ENCODE peak calls at places on chromosomes 6 and 20, in seven cellular contexts. H, J, O, Y, P, N and D are unnamed samples.

GRCh38 chr6:3616565-3617176 is 134.8 kb downstream of the PXDC1 start:
- DNase-seq in N (no peak), J (no peak), Y (no peak), P (peak), O (no peak), H (no peak), D (no peak)

GRCh38 chr20:50353289-50353961 is 156.8 kb upstream of the PTPN1 start:
- DNase-seq in N (no peak), J (no peak), Y (no peak), O (no peak), H (no peak), P (no peak), D (no peak)

GRCh38 chr6:144064402-144064830 is 31.0 kb downstream of the SF3B5 start:
- DNase-seq in H (peak), N (peak), Y (peak), O (peak), J (no peak), P (peak), D (peak)

GRCh38 chr6:3887150-3887700 is 38.1 kb downstream of the FAM50B start:
- DNase-seq in Y (peak), H (no peak), O (no peak), P (no peak), J (peak), N (no peak), D (no peak)

GRCh38 chr20:4780245-4780644 is 58.5 kb downstream of the PRND start:
- DNase-seq in J (no peak), H (no peak), N (no peak), P (peak), O (no peak), Y (no peak), D (peak)

GRCh38 chr20:36482044-36482473 is 59.3 kb upstream of the MYL9 start:
- DNase-seq in Y (peak), P (no peak), H (no peak), O (peak), N (no peak), J (no peak), D (no peak)

GRCh38 chr6:164195605-164196004 is 781.1 kb downstream of the QKI start:
- DNase-seq in Y (no peak), N (no peak), J (no peak), P (no peak), O (no peak), H (no peak), D (no peak)

GRCh38 chr6:105648276-105648675 is 245.4 kb upstream of the PREP start:
- DNase-seq in O (no peak), Y (no peak), H (no peak), P (peak), J (no peak), N (no peak), D (no peak)

GRCh38 chr20:50292324-50293243 is 102.0 kb downstream of the CEBPB start:
- DNase-seq in Y (peak), O (no peak), J (peak), N (no peak), H (peak), P (peak), D (no peak)

GRCh38 chr6:48426636-48427035 is 315.6 kb upstream of the PTCHD4 start:
- DNase-seq in N (no peak), P (no peak), Y (no peak), O (no peak), H (no peak), J (peak), D (no peak)

GRCh38 chr20:53950031-53950430 is 120.4 kb downstream of the BCAS1 start:
- DNase-seq in H (no peak), J (peak), Y (no peak), P (no peak), O (no peak), N (no peak), D (no peak)

GRCh38 chr6:150016324-150017185 is 8.8 kb downstream of the RAET1L start:
- DNase-seq in J (peak), N (peak), O (peak), P (peak), Y (peak), H (peak), D (peak)

GRCh38 chr6:24931296-24931695 is 4.5 kb downstream of the RIPOR2 start:
- DNase-seq in O (no peak), Y (no peak), J (peak), N (no peak), H (no peak), P (no peak), D (no peak)

GRCh38 chr20:49286689-49287551 is 9.1 kb upstream of the ZNFX1 start:
- DNase-seq in O (no peak), H (peak), J (peak), P (no peak), Y (no peak), N (no peak), D (no peak)

GRCh38 chr20:46114449-46114848 is 3.7 kb upstream of the CD40 start:
- DNase-seq in J (no peak), N (no peak), P (no peak), Y (no peak), H (no peak), O (no peak), D (no peak)

GRCh38 chr6:1009041-1009440 is 302.9 kb upstream of the FOXQ1 start:
- DNase-seq in P (no peak), O (no peak), Y (no peak), H (no peak), N (no peak), J (no peak), D (no peak)

GRCh38 chr6:123091091-123091895 is 95.3 kb downstream of the CLVS2 start:
- DNase-seq in Y (no peak), O (no peak), J (peak), N (no peak), P (no peak), H (no peak), D (no peak)

GRCh38 chr6:57162516-57162915 is 9.6 kb upstream of the BAG2 start:
- DNase-seq in N (no peak), Y (no peak), J (peak), H (no peak), P (no peak), O (no peak), D (no peak)

GRCh38 chr20:574297-574942 is 30.8 kb upstream of the CSNK2A1 start:
- DNase-seq in N (no peak), Y (no peak), J (no peak), H (no peak), P (no peak), O (no peak), D (no peak)

GRCh38 chr6:136123464-136123863 is 126.6 kb downstream of the MTFR2 start:
- DNase-seq in Y (no peak), N (no peak), H (no peak), P (no peak), J (peak), O (no peak), D (no peak)

GRCh38 chr20:667351-668034 is 8.1 kb downstream of the SCRT2 start:
- DNase-seq in Y (peak), J (peak), O (peak), P (peak), H (peak), N (peak), D (no peak)

GRCh38 chr20:1761116-1761515 is 103.5 kb upstream of the SIRPG start:
- DNase-seq in J (peak), H (no peak), O (no peak), P (no peak), Y (no peak), N (no peak), D (no peak)

GRCh38 chr6:77773157-77773822 is 120.5 kb downstream of the MEI4 start:
- DNase-seq in N (no peak), P (no peak), O (no peak), J (no peak), Y (no peak), H (no peak), D (no peak)

GRCh38 chr6:135231469-135231844 is 50.3 kb downstream of the MYB start:
- DNase-seq in Y (no peak), H (no peak), P (peak), J (peak), N (no peak), O (no peak), D (no peak)

GRCh38 chr20:47489448-47489872 is 12.2 kb upstream of the NCOA3 start:
- DNase-seq in H (no peak), J (no peak), P (peak), Y (no peak), N (peak), O (no peak), D (peak)

GRCh38 chr6:128648022-128648598 is 127.7 kb upstream of the PTPRK start:
- DNase-seq in P (no peak), Y (no peak), N (no peak), O (peak), J (no peak), H (no peak), D (no peak)

GRCh38 chr20:24778585-24779031 is 170.5 kb upstream of the CST7 start:
- DNase-seq in J (no peak), Y (peak), H (no peak), O (no peak), N (no peak), P (no peak), D (no peak)

GRCh38 chr6:25404693-25405169 is 125.6 kb downstream of the CARMIL1 start:
- DNase-seq in P (peak), J (no peak), Y (no peak), H (no peak), O (no peak), N (no peak), D (peak)

GRCh38 chr6:20056350-20056992 is 155.8 kb downstream of the MBOAT1 start:
- DNase-seq in N (no peak), H (peak), J (peak), P (no peak), Y (no peak), O (peak), D (no peak)

GRCh38 chr6:162069995-162070394 is 657.6 kb downstream of the PRKN start:
- DNase-seq in O (no peak), H (no peak), Y (no peak), J (peak), P (no peak), N (no peak), D (no peak)

GRCh38 chr6:89021629-89022028 is 58.2 kb upstream of the RNGTT start:
- DNase-seq in Y (no peak), H (no peak), N (no peak), J (no peak), O (no peak), P (no peak), D (no peak)

GRCh38 chr6:126307859-126308258 is 32.1 kb upstream of the CENPW start:
- DNase-seq in N (no peak), P (no peak), H (no peak), J (peak), Y (no peak), O (no peak), D (no peak)